ENCODE peak calls at places on chromosomes 7 and 10, in four cellular contexts. F is CD4-positive, CD25-positive, alpha-beta regulatory T cell; K is spleen; U is K562. H is an unnamed sample. For H3K36me3, the result is how much of the 10 kb centered on the place peaks cover.

GRCh38 chr10:31808258-31809218 is 120.1 kb downstream of the ARHGAP12 start:
- DNase-seq in U (peak), F (peak), K (no peak), H (no peak)

GRCh38 chr7:99461221-99461620 is 4.7 kb downstream of the ATP5MF start:
- DNase-seq in K (no peak), U (no peak), F (no peak), H (no peak)

GRCh38 chr10:110803830-110804338 is 67.8 kb upstream of the PDCD4 start:
- DNase-seq in K (peak), F (peak), U (peak), H (peak)

GRCh38 chr7:77439572-77439971 is 23.4 kb upstream of the GSAP start:
- DNase-seq in U (no peak), F (no peak), K (no peak), H (no peak)

GRCh38 chr7:73891178-73891885 is 30.4 kb downstream of the TMEM270 start:
- DNase-seq in F (no peak), U (peak), K (no peak), H (no peak)

GRCh38 chr10:123868058-123868995 is 23.3 kb downstream of the CPXM2 start:
- DNase-seq in U (no peak), K (no peak), F (no peak), H (no peak)

GRCh38 chr10:15725603-15726002 is 5.9 kb upstream of the ITGA8 start:
- DNase-seq in F (no peak), K (no peak), U (peak), H (no peak)

GRCh38 chr7:156889089-156889488 is 3.9 kb downstream of the LMBR1 start:
- DNase-seq in U (no peak), F (no peak), K (no peak), H (no peak)

GRCh38 chr10:24822557-24822956 is 98.9 kb upstream of the ARHGAP21 start:
- DNase-seq in F (no peak), U (no peak), K (no peak), H (peak)

GRCh38 chr10:31928531-31929259 is at the start of gene ARHGAP12:
- DNase-seq in K (peak), F (peak), U (peak), H (peak)

GRCh38 chr7:19001854-19002253 is 115.6 kb downstream of the TWIST1 start:
- DNase-seq in F (no peak), U (no peak), K (no peak), H (no peak)

GRCh38 chr7:128939075-128939860 is 1.5 kb downstream of the IRF5 start:
- DNase-seq in U (no peak), F (no peak), K (peak), H (no peak)

GRCh38 chr7:137717811-137718271 is 128.9 kb downstream of the DGKI start:
- DNase-seq in U (no peak), F (no peak), K (no peak), H (no peak)

GRCh38 chr7:12711124-12711523 is 23.7 kb downstream of the ARL4A start:
- DNase-seq in F (no peak), K (no peak), U (no peak), H (no peak)

GRCh38 chr7:44581426-44581906 is 565 bp downstream of the TMED4 start:
- DNase-seq in K (no peak), U (no peak), F (peak), H (peak)

GRCh38 chr7:45186261-45186813 is 28.7 kb downstream of the RAMP3 start:
- DNase-seq in U (peak), K (peak), F (no peak), H (no peak)

GRCh38 chr7:140317597-140317996 is 80.7 kb downstream of the SLC37A3 start:
- DNase-seq in K (no peak), U (peak), F (no peak), H (no peak)

GRCh38 chr10:60549686-60550085 is 160.0 kb upstream of the ANK3 start:
- DNase-seq in F (no peak), K (no peak), U (no peak), H (no peak)

GRCh38 chr10:47042199-47042473 is 130.9 kb downstream of the PTPN20 start:
- DNase-seq in F (no peak), U (no peak), K (peak), H (no peak)

GRCh38 chr7:92417913-92418312 is 29.4 kb upstream of the GATAD1 start:
- DNase-seq in F (no peak), U (peak), K (no peak), H (no peak)

DNA sequence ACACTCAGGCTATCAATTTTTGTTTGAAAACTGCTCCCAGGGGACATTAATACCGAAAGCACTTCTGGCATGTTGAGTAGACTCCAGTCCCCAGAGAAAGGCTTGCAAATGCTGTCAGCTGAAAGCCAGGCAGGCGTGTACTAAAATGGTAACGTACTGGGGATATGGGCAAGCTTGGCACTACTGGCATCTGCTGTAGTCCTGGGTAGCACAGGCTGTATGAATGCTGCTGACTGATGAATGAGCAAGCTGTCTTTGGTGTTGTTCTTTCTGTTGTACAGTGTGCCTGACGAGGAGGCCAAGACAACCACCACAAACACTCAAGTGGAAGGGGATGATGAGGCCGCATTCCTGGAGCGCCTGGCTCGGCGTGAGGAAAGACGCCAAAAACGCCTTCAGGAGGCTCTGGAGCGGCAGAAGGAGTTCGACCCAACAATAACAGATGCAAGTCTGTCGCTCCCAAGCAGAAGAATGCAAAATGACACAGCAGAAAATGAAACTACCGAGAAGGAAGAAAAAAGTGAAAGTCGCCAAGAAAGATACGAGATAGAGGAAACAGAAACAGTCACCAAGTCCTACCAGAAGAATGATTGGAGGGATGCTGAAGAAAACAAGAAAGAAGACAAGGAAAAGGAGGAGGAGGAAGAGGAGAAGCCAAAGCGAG is 53.5 kb upstream of the AGBL3 start:
- DNase-seq in K (no peak), U (peak), F (no peak), H (no peak)
- H3K27ac ChIP-seq in K (peak), U (no peak), F (no peak), H (no peak)

GRCh38 chr10:44008917-44009620 is 360.4 kb upstream of the ZNF32 start:
- DNase-seq in K (no peak), F (no peak), U (no peak), H (no peak)
- H3K4me3 ChIP-seq in K (no peak), F (no peak), U (no peak), H (no peak)

DNA sequence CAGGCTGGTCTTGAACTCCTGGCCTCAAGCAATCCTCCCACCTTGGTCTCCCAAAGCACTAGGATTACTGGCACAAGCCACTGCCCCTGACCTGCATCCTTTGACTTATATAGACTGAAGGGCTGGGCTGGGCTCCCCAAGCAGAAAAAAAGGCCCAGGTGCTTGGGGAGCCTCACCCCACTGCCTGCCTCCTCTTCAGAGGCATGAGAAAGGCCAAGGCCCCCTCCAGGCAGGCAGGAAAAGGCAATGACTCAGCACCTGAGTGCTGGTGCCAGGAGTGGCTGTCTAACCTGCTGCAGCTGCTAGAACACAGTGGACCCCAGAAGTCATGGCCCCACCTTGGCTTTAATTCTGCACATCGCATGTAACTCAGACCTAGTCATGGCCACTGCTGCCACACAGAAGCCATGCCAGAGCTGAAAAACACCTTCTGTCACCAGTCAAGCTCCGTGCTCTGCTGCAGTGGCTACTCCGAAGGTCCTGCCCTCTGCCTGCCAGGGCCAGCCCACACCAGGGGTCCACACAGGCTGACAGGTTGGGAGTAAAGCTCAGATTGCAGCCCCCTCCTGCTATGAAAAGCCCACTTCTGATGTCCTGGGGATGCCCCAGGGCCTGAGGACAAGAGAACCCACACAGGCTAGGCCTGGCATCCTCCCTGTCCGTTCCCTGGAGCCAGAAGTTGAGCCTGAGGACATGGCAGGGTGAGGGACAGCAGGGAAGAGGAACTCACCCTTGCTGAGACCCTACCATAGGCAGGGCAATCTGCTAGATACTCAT is 48.5 kb downstream of the GRID1 start:
- DNase-seq in K (peak), F (no peak), U (peak), H (no peak)
- H3K36me3 ChIP-seq in K (under half), F (under half), U (under half), H (under half)

GRCh38 chr10:131584286-131584685 is 272.8 kb upstream of the TCERG1L start:
- DNase-seq in U (no peak), F (no peak), K (no peak), H (no peak)

GRCh38 chr10:131587976-131588680 is 276.6 kb upstream of the TCERG1L start:
- DNase-seq in K (no peak), F (no peak), U (no peak), H (no peak)

GRCh38 chr10:131588704-131589220 is 277.2 kb upstream of the TCERG1L start:
- DNase-seq in K (no peak), F (no peak), U (no peak), H (no peak)

GRCh38 chr10:131586958-131587357 is 275.4 kb upstream of the TCERG1L start:
- DNase-seq in F (no peak), K (no peak), U (no peak), H (no peak)

GRCh38 chr10:131585761-131586160 is 274.2 kb upstream of the TCERG1L start:
- DNase-seq in K (no peak), U (no peak), F (no peak), H (no peak)
- H3K27ac ChIP-seq in K (no peak), U (no peak), F (no peak), H (no peak)

DNA sequence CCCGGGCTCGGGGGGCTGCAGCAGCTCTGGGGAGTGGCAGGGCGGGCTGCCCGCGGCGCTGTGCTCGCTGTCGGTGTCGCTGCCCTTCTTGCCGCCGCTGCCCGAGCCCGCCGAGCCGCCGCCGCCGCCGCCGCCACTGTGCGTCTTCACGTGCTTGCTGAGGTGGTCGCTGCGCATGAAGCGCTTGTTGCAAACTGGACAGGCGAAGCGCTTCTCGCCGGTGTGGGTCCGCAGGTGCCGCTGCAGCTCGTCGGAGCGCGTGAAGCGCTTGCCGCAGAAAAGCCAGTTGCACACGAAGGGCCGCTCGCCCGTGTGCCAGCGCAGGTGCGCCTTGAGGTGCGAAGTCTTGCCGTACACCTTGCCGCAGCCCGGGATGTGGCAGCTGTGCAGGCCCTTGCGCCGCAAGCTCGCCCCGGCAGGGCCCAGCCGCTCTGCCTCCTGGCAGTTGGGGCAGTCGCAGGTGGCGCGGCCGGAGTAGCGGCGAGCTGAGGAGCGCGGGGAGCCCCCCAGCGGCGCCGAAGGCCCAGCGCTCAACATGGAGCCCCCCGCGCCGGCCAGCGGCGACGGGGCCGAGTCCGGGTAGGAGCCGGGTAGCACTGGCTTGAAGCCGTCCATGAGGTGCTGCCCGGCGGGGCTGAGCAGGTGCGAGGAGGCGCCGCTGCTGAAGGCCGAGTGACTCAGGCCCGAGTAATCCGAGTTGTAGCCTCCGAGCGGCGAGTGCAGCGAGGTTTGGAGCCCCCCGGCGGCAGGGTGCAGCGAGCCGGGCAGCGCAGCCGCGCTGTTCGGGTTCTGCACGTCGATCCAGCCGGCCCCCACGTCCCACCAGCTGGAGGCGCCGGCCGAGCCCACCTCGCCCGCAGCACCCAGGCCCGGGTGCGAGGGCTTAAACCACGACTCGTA is 2.1 kb downstream of the SP8 start:
- DNase-seq in K (no peak), U (no peak), F (no peak), H (no peak)
- H3K4me3 ChIP-seq in K (peak), U (peak), F (no peak), H (no peak)

GRCh38 chr7:141588912-141589311 is 37.7 kb downstream of the AGK start:
- DNase-seq in U (no peak), K (no peak), F (no peak), H (no peak)
- H3K36me3 ChIP-seq in U (under half), K (under half), F (under half), H (under half)

GRCh38 chr7:4751398-4751947 is 23.9 kb upstream of the AP5Z1 start:
- DNase-seq in U (no peak), K (no peak), F (no peak), H (no peak)
- H3K27ac ChIP-seq in U (no peak), K (no peak), F (no peak), H (no peak)